ENCODE peak calls at places on chromosome 19, in ten cellular contexts. Q is stimulated activated CD8-positive, alpha-beta memory T cell treated with anti-CD3 and anti-CD28 coated beads, Interleukin-15, amount 100 ng/mL, for 4 hours; D is A172; U is neural crest cell; X is HS-5; R is stimulated activated CD4-positive, alpha-beta T cell treated with anti-CD3 and anti-CD28 coated beads, Interleukin-4, amount 100 ng/mL, for 48 hours; K is activated naive CD8-positive, alpha-beta T cell treated with anti-CD3 and anti-CD28 coated beads, Interleukin-2, amount 50 U/mL, for 24 hours; W is brain microvascular endothelial cell; B is iris pigment epithelial cell; O is naive B cell. C is an unnamed sample.

GRCh38 chr19:57642396-57643046 is 9.6 kb downstream of the ZNF211 start:
- DNase-seq in B (no peak), R (no peak), X (no peak), K (no peak), Q (no peak), U (no peak), D (no peak), W (no peak), O (no peak), C (no peak)

GRCh38 chr19:5340637-5341447 is at the start of gene PTPRS:
- DNase-seq in R (peak; percentile 58), B (peak; percentile 83), X (peak; percentile 10), D (peak; percentile 63), Q (peak; percentile 37), W (peak; percentile 64), O (peak; percentile 57), U (peak; percentile 92), K (peak; percentile 81), C (peak; percentile 79)

GRCh38 chr19:49150106-49150943 is 4.9 kb downstream of the HRC start:
- DNase-seq in Q (no peak), B (peak; percentile 79), X (peak; percentile 49), R (peak; percentile 20), W (peak; percentile 64), D (peak; percentile 42), U (peak; percentile 82), O (peak; percentile 29), K (peak; percentile 58), C (no peak)

GRCh38 chr19:29878973-29879654 is 62.9 kb upstream of the URI1 start:
- DNase-seq in D (peak; percentile 95), Q (no peak), K (no peak), U (no peak), W (peak; percentile 32), O (no peak), B (peak; percentile 35), X (peak; percentile 32), R (no peak), C (no peak)

GRCh38 chr19:45906221-45906620 is 3.8 kb upstream of the MYPOP start:
- DNase-seq in Q (no peak), O (no peak), R (no peak), W (peak; percentile 19), X (no peak), U (no peak), B (no peak), D (no peak), K (no peak), C (no peak)

GRCh38 chr19:18896421-18896841 is 473 bp upstream of the CERS1 start:
- DNase-seq in K (no peak), X (no peak), U (no peak), Q (no peak), B (no peak), W (no peak), D (no peak), R (no peak), O (no peak), C (no peak)

GRCh38 chr19:33677745-33678426 is 56.1 kb downstream of the CHST8 start:
- DNase-seq in O (no peak), K (no peak), X (no peak), R (no peak), B (no peak), Q (no peak), D (no peak), W (no peak), U (no peak), C (no peak)

GRCh38 chr19:29016926-29017760 is 195.8 kb downstream of the UQCRFS1 start:
- DNase-seq in B (no peak), U (no peak), O (no peak), R (no peak), K (no peak), X (no peak), Q (no peak), D (no peak), W (no peak), C (no peak)

GRCh38 chr19:41310031-41310831 is at the start of gene CCDC97:
- DNase-seq in R (peak; percentile 81), X (peak; percentile 73), D (peak; percentile 76), Q (peak; percentile 75), K (peak; percentile 90), U (peak; percentile 88), O (peak; percentile 92), B (peak; percentile 83), W (peak; percentile 75), C (peak; percentile 87)

GRCh38 chr19:41821003-41821735 is 23.3 kb downstream of the LYPD4 start:
- DNase-seq in Q (peak; percentile 10), O (peak; percentile 64), R (no peak), X (no peak), U (peak; percentile 14), B (peak; percentile 45), D (peak; percentile 51), W (peak; percentile 17), K (peak; percentile 37), C (peak; percentile 50)

GRCh38 chr19:678791-679388 is 2.7 kb downstream of the FSTL3 start:
- DNase-seq in D (no peak), B (no peak), X (no peak), Q (no peak), K (no peak), R (no peak), O (no peak), U (no peak), W (no peak), C (no peak)

GRCh38 chr19:5624154-5624663 is 1.3 kb downstream of the SAFB start:
- DNase-seq in Q (no peak), K (peak; percentile 27), X (no peak), O (no peak), D (no peak), U (no peak), R (no peak), W (peak; percentile 16), B (peak; percentile 63), C (peak; percentile 68)

GRCh38 chr19:41299755-41300089 is 10.2 kb upstream of the CCDC97 start:
- DNase-seq in U (no peak), O (no peak), B (peak; percentile 92), D (no peak), K (no peak), R (no peak), W (peak; percentile 78), Q (no peak), X (no peak), C (peak; percentile 71)

GRCh38 chr19:37699057-37699456 is 20.5 kb downstream of the ZNF607 start:
- DNase-seq in D (peak; percentile 33), R (no peak), Q (no peak), K (no peak), B (peak; percentile 13), W (no peak), X (no peak), O (no peak), U (no peak), C (no peak)

GRCh38 chr19:42662714-42663113 is 68.0 kb upstream of the CEACAM8 start:
- DNase-seq in O (no peak), B (no peak), W (no peak), R (no peak), U (no peak), K (no peak), Q (no peak), D (no peak), X (no peak), C (no peak)

GRCh38 chr19:54192972-54193371 is 1.9 kb downstream of the TSEN34 start:
- DNase-seq in B (no peak), U (no peak), Q (no peak), O (no peak), K (no peak), R (no peak), D (no peak), X (no peak), W (no peak), C (no peak)

GRCh38 chr19:35363001-35363590 is 4.8 kb downstream of the FFAR3 start:
- DNase-seq in U (no peak), K (no peak), Q (no peak), W (no peak), X (no peak), O (no peak), R (no peak), B (no peak), D (no peak), C (no peak)

GRCh38 chr19:38890686-38891085 is 8.7 kb downstream of the SIRT2 start:
- DNase-seq in R (no peak), K (no peak), W (no peak), U (no peak), X (no peak), D (no peak), O (no peak), B (no peak), Q (no peak), C (no peak)

GRCh38 chr19:19514215-19514633 is 1.1 kb downstream of the TSSK6 start:
- DNase-seq in W (peak; percentile 14), U (no peak), R (no peak), D (no peak), X (no peak), O (no peak), B (peak; percentile 74), K (peak; percentile 31), Q (no peak), C (no peak)

GRCh38 chr19:843180-843835 is 2.5 kb downstream of the PRTN3 start:
- DNase-seq in W (no peak), R (no peak), Q (no peak), X (no peak), D (no peak), U (no peak), K (no peak), B (no peak), O (no peak), C (no peak)

GRCh38 chr19:13212759-13213330 is 62.6 kb downstream of the IER2 start:
- DNase-seq in D (peak; percentile 53), B (peak; percentile 46), K (peak; percentile 83), Q (peak; percentile 63), U (peak; percentile 54), W (peak; percentile 38), O (peak; percentile 57), X (peak; percentile 10), R (peak; percentile 75), C (peak; percentile 71)